ENCODE peak calls at places on chromosomes 7 and 10, in five cellular contexts. J is esophagus squamous epithelium, I is A549, Q is tibial artery, V is astrocyte. E is an unnamed sample. For H3K4me1, the result is how much of the 10 kb centered on the place peaks cover.

GRCh38 chr7:99079104-99079503 is 64.8 kb downstream of the SMURF1 start:
- DNase-seq in J (no peak), I (no peak), Q (no peak), V (no peak), E (no peak)

GRCh38 chr7:7912937-7913336 is 55.7 kb upstream of the GLCCI1 start:
- DNase-seq in J (no peak), I (no peak), Q (no peak), V (no peak), E (no peak)

GRCh38 chr10:127963136-127963535 is 56.2 kb downstream of the PTPRE start:
- DNase-seq in J (no peak), I (no peak), Q (no peak), V (no peak), E (no peak)

GRCh38 chr10:13328588-13328987 is 19.5 kb downstream of the SEPHS1 start:
- DNase-seq in J (no peak), I (no peak), Q (no peak), V (no peak), E (no peak)

GRCh38 chr7:104584620-104585019 is 256.2 kb downstream of the LHFPL3 start:
- DNase-seq in J (no peak), I (no peak), Q (no peak), V (no peak), E (no peak)

GRCh38 chr10:48697821-48698764 is 13.4 kb downstream of the WDFY4 start:
- DNase-seq in J (no peak), I (no peak), Q (no peak), V (no peak), E (no peak)

GRCh38 chr7:12524794-12525386 is 45.6 kb upstream of the SCIN start:
- DNase-seq in J (no peak), I (peak), Q (no peak), V (peak), E (peak)

GRCh38 chr10:64785816-64786215 is 1264.6 kb downstream of the REEP3 start:
- DNase-seq in J (no peak), I (no peak), Q (no peak), V (no peak), E (no peak)

GRCh38 chr10:92222603-92223275 is 68.1 kb downstream of the CPEB3 start:
- DNase-seq in J (no peak), I (peak), Q (no peak), V (peak), E (no peak)

GRCh38 chr7:128936798-128937197 is 929 bp upstream of the IRF5 start:
- DNase-seq in J (no peak), I (no peak), Q (no peak), V (no peak), E (no peak)

GRCh38 chr7:72493850-72494661 is 81.9 kb upstream of the CALN1 start:
- DNase-seq in J (no peak), I (peak), Q (peak), V (peak), E (peak)

GRCh38 chr7:94656925-94657731 is 1.2 kb upstream of the SGCE start:
- DNase-seq in J (no peak), I (no peak), Q (no peak), V (peak), E (peak)

GRCh38 chr10:22824984-22825383 is 102.9 kb upstream of the ARMC3 start:
- DNase-seq in J (no peak), I (peak), Q (no peak), V (peak), E (peak)

GRCh38 chr10:84478155-84478554 is 149.8 kb downstream of the CCSER2 start:
- DNase-seq in J (no peak), I (no peak), Q (no peak), V (peak), E (no peak)

GRCh38 chr7:371119-371778 is 81.3 kb downstream of the FOXL3 start:
- DNase-seq in J (no peak), I (peak), Q (peak), V (no peak), E (no peak)

DNA sequence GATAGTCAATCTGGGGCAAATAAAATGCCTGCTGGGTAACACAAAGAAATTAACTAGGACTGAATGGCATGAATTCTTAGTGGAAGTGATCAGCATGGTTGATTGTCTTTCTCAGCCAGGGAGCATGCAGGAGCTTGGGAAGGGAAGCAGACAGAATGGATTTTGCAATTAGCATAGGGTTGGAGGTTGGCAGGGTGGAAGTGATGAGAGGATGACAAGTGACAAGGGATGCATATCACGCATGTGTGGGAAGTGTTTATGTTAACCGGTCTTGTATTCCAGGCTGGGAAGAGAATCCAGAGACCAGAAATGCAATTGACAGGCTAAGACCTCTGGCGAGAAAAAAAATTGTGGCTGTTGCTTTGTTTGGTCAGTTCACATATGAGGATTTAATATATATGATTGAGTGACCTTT is 8.2 kb downstream of the MDFIC start:
- DNase-seq in J (no peak), I (no peak), Q (no peak), V (no peak), E (no peak)
- H3K4me1 ChIP-seq in J (under half), I (under half), Q (under half), V (under half), E (under half)

GRCh38 chr10:21022821-21023220 is 125.7 kb upstream of the NEBL start:
- DNase-seq in J (no peak), I (no peak), Q (no peak), V (no peak), E (no peak)

GRCh38 chr10:21021843-21022594 is 124.9 kb upstream of the NEBL start:
- DNase-seq in J (no peak), I (peak), Q (no peak), V (no peak), E (no peak)

GRCh38 chr10:21021231-21021630 is 124.1 kb upstream of the NEBL start:
- DNase-seq in J (no peak), I (no peak), Q (no peak), V (no peak), E (no peak)

GRCh38 chr10:21015838-21016237 is 118.7 kb upstream of the NEBL start:
- DNase-seq in J (no peak), I (no peak), Q (no peak), V (no peak), E (no peak)

DNA sequence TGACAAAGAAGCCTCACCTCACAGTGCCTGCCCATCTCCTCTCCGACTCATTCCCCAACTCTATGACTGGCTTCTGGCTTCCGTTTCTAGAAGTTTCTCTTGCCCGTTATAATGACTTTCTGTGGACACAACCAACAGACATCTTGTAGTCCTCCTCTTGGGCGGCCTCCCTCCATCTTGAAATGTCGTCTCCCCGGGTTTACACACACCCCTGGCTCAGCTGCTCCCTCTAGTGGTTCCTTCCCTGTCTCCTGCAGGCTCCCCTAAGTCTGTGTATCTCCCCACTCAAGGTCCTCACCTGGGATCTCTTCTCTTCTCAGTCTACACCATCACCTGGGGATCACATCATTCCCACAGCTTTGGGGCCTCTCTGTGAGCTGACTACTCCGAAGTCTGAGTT is 123.4 kb upstream of the NEBL start:
- DNase-seq in J (no peak), I (peak), Q (no peak), V (no peak), E (no peak)
- H3K27ac ChIP-seq in J (no peak), I (no peak), Q (no peak), V (no peak), E (no peak)

GRCh38 chr7:151603951-151604350 is 84.3 kb upstream of the RHEB start:
- DNase-seq in J (no peak), I (no peak), Q (no peak), V (no peak), E (no peak)

GRCh38 chr7:151607464-151607867 is 87.8 kb upstream of the RHEB start:
- DNase-seq in J (no peak), I (no peak), Q (no peak), V (peak), E (no peak)

GRCh38 chr7:151611878-151612277 is 92.2 kb upstream of the RHEB start:
- DNase-seq in J (no peak), I (no peak), Q (no peak), V (no peak), E (no peak)

GRCh38 chr7:151611041-151611440 is 91.3 kb upstream of the RHEB start:
- DNase-seq in J (no peak), I (no peak), Q (no peak), V (no peak), E (no peak)

DNA sequence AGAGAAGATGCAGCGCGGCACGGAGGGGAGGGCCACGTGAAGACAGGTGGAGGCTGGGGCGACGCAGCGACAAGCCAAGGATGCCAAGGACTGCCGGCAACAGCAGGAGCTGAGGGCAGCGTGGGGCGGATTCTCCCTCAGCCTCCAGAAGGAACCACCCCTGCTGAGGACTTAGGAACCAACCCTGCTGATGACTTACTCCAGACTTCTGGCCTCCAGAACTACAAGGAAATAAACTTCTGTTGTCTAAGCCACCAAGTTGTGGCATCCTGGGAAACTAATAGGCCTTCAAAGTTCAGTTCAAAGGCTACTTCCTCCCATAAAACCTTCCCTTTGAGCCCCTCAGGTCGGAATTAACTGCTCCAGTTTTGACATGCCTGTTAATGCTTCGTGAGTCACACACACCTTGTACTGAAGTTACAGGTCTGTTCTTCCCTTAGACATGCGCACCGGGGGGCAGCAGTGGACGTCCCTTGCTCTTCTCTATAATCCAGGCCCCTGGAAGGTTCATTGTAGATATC is 88.4 kb upstream of the RHEB start:
- DNase-seq in J (no peak), I (no peak), Q (no peak), V (no peak), E (no peak)
- H3K4me1 ChIP-seq in J (under half), I (under half), Q (under half), V (under half), E (under half)

GRCh38 chr10:26435852-26436251 is 2.3 kb upstream of the APBB1IP start:
- DNase-seq in J (no peak), I (no peak), Q (no peak), V (no peak), E (no peak)
- H3K27ac ChIP-seq in J (no peak), I (no peak), Q (no peak), V (no peak), E (no peak)

DNA sequence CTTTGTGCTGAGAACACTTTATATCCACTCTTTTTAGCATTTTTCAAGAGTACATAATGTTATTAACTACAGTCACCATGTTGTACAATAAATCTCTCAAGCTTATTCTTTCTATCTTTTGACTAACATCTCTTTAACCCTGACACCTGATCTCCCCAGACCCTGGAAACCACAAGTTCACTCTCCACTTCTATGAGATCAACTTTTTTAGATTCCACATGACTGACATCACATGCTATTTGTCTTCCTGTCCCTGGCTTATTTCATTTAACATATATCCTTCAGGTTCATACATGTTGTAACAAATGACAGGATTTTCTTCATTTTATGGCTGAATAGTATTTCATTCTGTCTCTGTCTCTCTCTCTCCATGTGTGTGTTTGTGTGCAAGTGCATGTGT is 15.5 kb downstream of the SLC13A1 start:
- DNase-seq in J (no peak), I (no peak), Q (no peak), V (no peak), E (no peak)
- H3K4me1 ChIP-seq in J (under half), I (under half), Q (under half), V (under half), E (under half)